ENCODE peak calls at places on chromosomes 1 and 21, in five cellular contexts. F is A673; A is CD8-positive, alpha-beta T cell; G is H1; O is psoas muscle. P is an unnamed sample.

GRCh38 chr1:172845371-172845770 is 186.5 kb downstream of the FASLG start:
- DNase-seq in F (peak), A (peak), G (no peak), O (no peak), P (no peak)

GRCh38 chr1:32538887-32539583 is at the start of gene ZBTB8A:
- DNase-seq in G (peak), A (no peak), O (peak), F (peak), P (peak)

GRCh38 chr1:16921391-16922185 is at the start of gene CROCC:
- DNase-seq in F (peak), O (peak), A (peak), G (peak), P (no peak)

GRCh38 chr1:199218065-199218464 is 579.2 kb downstream of the PTPRC start:
- DNase-seq in F (peak), G (no peak), A (peak), O (no peak), P (no peak)

GRCh38 chr1:25039229-25039628 is 109.2 kb upstream of the RUNX3 start:
- DNase-seq in A (no peak), G (no peak), O (peak), F (no peak), P (no peak)

GRCh38 chr1:85297855-85298629 is 21.6 kb upstream of the BCL10 start:
- DNase-seq in O (no peak), G (no peak), F (peak), A (peak), P (peak)

GRCh38 chr1:240399381-240399780 is 212.6 kb downstream of the GREM2 start:
- DNase-seq in O (no peak), F (peak), A (no peak), G (no peak), P (no peak)

GRCh38 chr1:180215856-180216625 is 14.0 kb upstream of the LHX4 start:
- DNase-seq in F (no peak), A (no peak), G (no peak), O (no peak), P (no peak)

GRCh38 chr1:107483949-107484348 is 343.1 kb downstream of the NTNG1 start:
- DNase-seq in A (no peak), G (no peak), O (no peak), F (no peak), P (no peak)

GRCh38 chr21:33152228-33153130 is 77.3 kb upstream of the IFNAR2 start:
- DNase-seq in F (no peak), A (no peak), G (no peak), O (no peak), P (no peak)

GRCh38 chr1:1005774-1006304 is 5.9 kb upstream of the HES4 start:
- DNase-seq in O (peak), F (no peak), A (no peak), G (no peak), P (no peak)
- H3K4me3 ChIP-seq in O (no peak), F (no peak), A (no peak), G (no peak), P (no peak)

DNA sequence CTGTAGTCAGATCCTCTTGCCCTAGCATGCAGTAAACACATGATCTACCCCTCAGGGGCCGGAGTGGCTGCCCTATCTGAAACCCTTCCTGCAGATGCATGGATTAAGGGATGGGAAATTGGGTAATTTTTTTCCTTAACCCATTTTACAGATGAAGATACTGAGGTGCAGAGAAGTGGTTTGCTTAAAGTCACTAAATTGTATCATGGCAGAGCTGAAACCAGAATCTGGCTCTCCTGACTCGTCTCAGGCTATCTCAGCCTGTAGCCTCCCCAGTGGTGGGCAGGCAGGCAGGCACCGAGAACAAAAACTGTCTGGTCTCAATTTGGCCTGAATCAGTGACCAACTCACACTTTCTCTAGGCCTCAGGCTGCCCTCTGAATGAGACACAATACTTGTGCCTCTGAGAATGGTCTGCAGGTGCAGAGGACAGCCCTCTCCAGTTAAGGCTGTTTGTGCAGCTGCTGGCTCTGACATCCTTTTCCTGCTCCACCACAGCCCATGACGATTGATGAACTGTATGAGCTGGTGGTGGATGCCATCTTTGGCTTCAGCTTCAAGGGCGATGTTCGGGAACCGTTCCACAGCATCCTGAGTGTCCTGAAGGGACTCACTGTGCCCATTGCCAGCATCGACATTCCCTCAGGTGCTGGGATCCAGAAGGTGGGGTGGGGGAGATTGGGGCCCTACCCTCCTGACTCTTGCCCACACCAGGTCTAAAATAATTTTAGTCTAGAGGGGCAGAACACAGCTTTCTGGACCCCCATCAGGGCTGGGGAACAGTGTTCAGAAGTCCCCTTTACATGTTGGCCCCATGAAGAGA is 1.5 kb downstream of the NAXE start:
- DNase-seq in G (no peak), A (no peak), F (no peak), O (no peak), P (no peak)
- H3K27ac ChIP-seq in G (no peak), A (no peak), F (no peak), O (no peak), P (no peak)

GRCh38 chr1:54809496-54810074 is 8.5 kb upstream of the TTC22 start:
- DNase-seq in G (no peak), O (no peak), A (no peak), F (no peak), P (no peak)

GRCh38 chr1:54811739-54812655 is 10.9 kb upstream of the TTC22 start:
- DNase-seq in G (no peak), A (no peak), O (no peak), F (no peak), P (no peak)

GRCh38 chr1:54808443-54809207 is 7.5 kb upstream of the TTC22 start:
- DNase-seq in A (no peak), F (no peak), O (no peak), G (no peak), P (no peak)

GRCh38 chr1:54811066-54811465 is 9.9 kb upstream of the TTC22 start:
- DNase-seq in A (no peak), G (no peak), F (no peak), O (no peak), P (no peak)

GRCh38 chr1:54810144-54810942 is 9.2 kb upstream of the TTC22 start:
- DNase-seq in G (no peak), F (peak), A (peak), O (peak), P (peak)
- H3K4me3 ChIP-seq in G (no peak), F (no peak), A (no peak), O (no peak), P (no peak)

GRCh38 chr1:230773396-230774033 is 26.3 kb downstream of the CAPN9 start:
- DNase-seq in F (no peak), O (no peak), A (no peak), G (no peak), P (no peak)

GRCh38 chr1:230771773-230772354 is 24.7 kb downstream of the CAPN9 start:
- DNase-seq in O (no peak), A (no peak), G (no peak), F (no peak), P (no peak)

GRCh38 chr1:230770317-230770716 is 23.1 kb downstream of the CAPN9 start:
- DNase-seq in O (no peak), G (no peak), A (no peak), F (no peak), P (no peak)

GRCh38 chr1:230768903-230769570 is 21.8 kb downstream of the CAPN9 start:
- DNase-seq in A (no peak), G (no peak), O (no peak), F (no peak), P (no peak)

GRCh38 chr1:230772457-230773395 is 25.5 kb downstream of the CAPN9 start:
- DNase-seq in F (peak), A (no peak), G (no peak), O (peak), P (no peak)
- H3K27ac ChIP-seq in F (no peak), A (no peak), G (no peak), O (no peak), P (no peak)